ENCODE peak calls at places on chromosomes 16 and 17, in five cellular contexts. One of them, this sample, is unnamed.

GRCh38 chr16:57736419-57737281 is 1.1 kb downstream of the KATNB1 start:
- DNase-seq in PC-3: peak; percentile 59
- DNase-seq in endothelial cell of umbilical vein: peak; percentile 79
- DNase-seq in IMR-90: peak; percentile 87
- DNase-seq in SK-N-SH: peak; percentile 62
- DNase-seq in this sample: peak; percentile 72

GRCh38 chr16:78500659-78501226 is 401.3 kb downstream of the WWOX start:
- DNase-seq in PC-3: no peak
- DNase-seq in SK-N-SH: no peak
- DNase-seq in IMR-90: no peak
- DNase-seq in endothelial cell of umbilical vein: no peak
- DNase-seq in this sample: no peak

GRCh38 chr16:4892356-4893102 is 44.4 kb downstream of the PPL start:
- DNase-seq in endothelial cell of umbilical vein: no peak
- DNase-seq in SK-N-SH: no peak
- DNase-seq in IMR-90: peak; percentile 48
- DNase-seq in PC-3: no peak
- DNase-seq in this sample: no peak

GRCh38 chr17:77428020-77428781 is 287.4 kb downstream of the SEC14L1 start:
- DNase-seq in SK-N-SH: no peak
- DNase-seq in PC-3: no peak
- DNase-seq in IMR-90: no peak
- DNase-seq in endothelial cell of umbilical vein: no peak
- DNase-seq in this sample: no peak

GRCh38 chr17:50239913-50240312 is 34.4 kb upstream of the TMEM92 start:
- DNase-seq in IMR-90: no peak
- DNase-seq in PC-3: no peak
- DNase-seq in endothelial cell of umbilical vein: no peak
- DNase-seq in SK-N-SH: no peak
- DNase-seq in this sample: no peak

GRCh38 chr16:89105599-89106151 is 12.0 kb downstream of the ACSF3 start:
- DNase-seq in SK-N-SH: no peak
- DNase-seq in PC-3: no peak
- DNase-seq in IMR-90: no peak
- DNase-seq in endothelial cell of umbilical vein: no peak
- DNase-seq in this sample: no peak

GRCh38 chr16:27377666-27378485 is 24.1 kb upstream of the IL21R start:
- DNase-seq in SK-N-SH: no peak
- DNase-seq in PC-3: no peak
- DNase-seq in IMR-90: no peak
- DNase-seq in endothelial cell of umbilical vein: no peak
- DNase-seq in this sample: no peak

GRCh38 chr17:40947929-40948328 is 10.5 kb upstream of the KRT23 start:
- DNase-seq in IMR-90: no peak
- DNase-seq in endothelial cell of umbilical vein: no peak
- DNase-seq in SK-N-SH: no peak
- DNase-seq in PC-3: no peak
- DNase-seq in this sample: no peak

GRCh38 chr16:88881090-88881580 is 14.7 kb upstream of the PABPN1L start:
- DNase-seq in endothelial cell of umbilical vein: no peak
- DNase-seq in SK-N-SH: no peak
- DNase-seq in PC-3: no peak
- DNase-seq in IMR-90: no peak
- DNase-seq in this sample: no peak

GRCh38 chr16:65876624-65877023 is 489.9 kb upstream of the CDH5 start:
- DNase-seq in PC-3: no peak
- DNase-seq in SK-N-SH: no peak
- DNase-seq in IMR-90: peak; percentile 4
- DNase-seq in endothelial cell of umbilical vein: no peak
- DNase-seq in this sample: no peak

GRCh38 chr17:81084691-81085419 is 49.9 kb downstream of the BAIAP2 start:
- DNase-seq in SK-N-SH: no peak
- DNase-seq in IMR-90: no peak
- DNase-seq in endothelial cell of umbilical vein: no peak
- DNase-seq in PC-3: no peak
- DNase-seq in this sample: no peak

GRCh38 chr17:76492989-76493501 is 8.2 kb downstream of the RHBDF2 start:
- DNase-seq in endothelial cell of umbilical vein: peak; percentile 59
- DNase-seq in IMR-90: peak; percentile 93
- DNase-seq in SK-N-SH: no peak
- DNase-seq in PC-3: peak; percentile 33
- DNase-seq in this sample: peak; percentile 65

GRCh38 chr16:75252946-75253911 is 1.8 kb upstream of the BCAR1 start:
- DNase-seq in IMR-90: peak; percentile 74
- DNase-seq in SK-N-SH: no peak
- DNase-seq in PC-3: no peak
- DNase-seq in endothelial cell of umbilical vein: peak; percentile 63
- DNase-seq in this sample: no peak

GRCh38 chr17:81040791-81041337 is 5.9 kb downstream of the BAIAP2 start:
- DNase-seq in endothelial cell of umbilical vein: no peak
- DNase-seq in PC-3: peak; percentile 11
- DNase-seq in SK-N-SH: peak; percentile 77
- DNase-seq in IMR-90: no peak
- DNase-seq in this sample: no peak

GRCh38 chr17:31424944-31425582 is 33.6 kb downstream of the RAB11FIP4 start:
- DNase-seq in endothelial cell of umbilical vein: peak; percentile 13
- DNase-seq in IMR-90: peak; percentile 12
- DNase-seq in SK-N-SH: peak; percentile 83
- DNase-seq in PC-3: no peak
- DNase-seq in this sample: no peak

GRCh38 chr16:21166561-21166961 is 8.1 kb downstream of the LDAF1 start:
- DNase-seq in SK-N-SH: no peak
- DNase-seq in PC-3: peak; percentile 23
- DNase-seq in endothelial cell of umbilical vein: no peak
- DNase-seq in IMR-90: peak; percentile 52
- DNase-seq in this sample: no peak

GRCh38 chr17:28885363-28885762 is 12.2 kb downstream of the FLOT2 start:
- DNase-seq in endothelial cell of umbilical vein: no peak
- DNase-seq in IMR-90: no peak
- DNase-seq in PC-3: no peak
- DNase-seq in SK-N-SH: no peak
- DNase-seq in this sample: no peak

GRCh38 chr17:17051791-17052461 is 9.7 kb downstream of the MPRIP start:
- DNase-seq in SK-N-SH: no peak
- DNase-seq in IMR-90: peak; percentile 15
- DNase-seq in endothelial cell of umbilical vein: no peak
- DNase-seq in PC-3: no peak
- DNase-seq in this sample: peak; percentile 77

GRCh38 chr17:17054636-17055035 is 12.4 kb downstream of the MPRIP start:
- DNase-seq in PC-3: no peak
- DNase-seq in endothelial cell of umbilical vein: no peak
- DNase-seq in SK-N-SH: no peak
- DNase-seq in IMR-90: no peak
- DNase-seq in this sample: no peak

GRCh38 chr17:17053446-17054379 is 11.5 kb downstream of the MPRIP start:
- DNase-seq in endothelial cell of umbilical vein: no peak
- DNase-seq in PC-3: no peak
- DNase-seq in SK-N-SH: no peak
- DNase-seq in IMR-90: no peak
- DNase-seq in this sample: no peak

GRCh38 chr17:17051380-17051779 is 9.1 kb downstream of the MPRIP start:
- DNase-seq in IMR-90: no peak
- DNase-seq in endothelial cell of umbilical vein: no peak
- DNase-seq in SK-N-SH: no peak
- DNase-seq in PC-3: no peak
- DNase-seq in this sample: no peak

DNA sequence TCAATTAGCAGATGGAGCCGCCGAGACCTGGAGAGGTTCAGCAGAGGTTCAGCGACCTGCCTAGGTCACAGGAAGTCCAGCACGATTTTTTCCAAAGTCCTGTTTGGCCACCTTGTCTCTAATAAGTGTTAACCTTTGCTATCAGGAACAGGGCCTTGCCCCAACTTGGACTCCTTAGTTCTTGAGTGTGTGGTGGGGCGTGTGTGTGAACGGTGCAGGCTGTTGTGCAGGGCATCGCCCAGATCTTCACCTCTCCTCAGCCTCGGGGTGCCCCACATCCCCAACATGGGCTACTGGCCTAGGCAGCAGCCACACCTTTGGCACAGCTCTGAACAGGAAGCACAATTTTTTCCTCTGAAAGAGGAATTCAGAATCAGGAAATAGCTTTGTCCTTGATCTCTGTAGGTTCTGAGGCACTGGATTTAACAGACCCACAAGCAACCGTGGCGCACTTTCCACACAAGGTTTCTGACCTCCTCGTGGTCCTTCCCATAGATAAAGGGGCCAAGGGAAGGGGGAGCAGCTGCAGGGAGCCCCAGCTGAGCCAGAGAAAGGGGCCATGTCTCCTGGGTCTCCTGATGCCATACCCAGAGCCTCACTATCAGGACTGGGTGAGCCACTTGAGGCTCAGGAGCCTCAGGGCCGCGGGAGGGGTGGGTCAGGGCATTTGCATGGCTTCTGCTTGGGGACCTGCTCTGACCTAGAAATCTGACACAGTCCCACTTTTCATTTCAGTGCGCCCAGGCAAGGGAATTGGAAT is 10.4 kb downstream of the MPRIP start:
- DNase-seq in endothelial cell of umbilical vein: no peak
- DNase-seq in IMR-90: no peak
- DNase-seq in SK-N-SH: no peak
- DNase-seq in PC-3: no peak
- DNase-seq in this sample: peak; percentile 46
- H3K9ac ChIP-seq in endothelial cell of umbilical vein: no peak overlapping the region
- H3K9ac ChIP-seq in IMR-90: no peak overlapping the region
- H3K9ac ChIP-seq in SK-N-SH: no peak overlapping the region
- H3K9ac ChIP-seq in PC-3: no peak overlapping the region
- H3K9ac ChIP-seq in this sample: peak overlapping the region; percentile 74

DNA sequence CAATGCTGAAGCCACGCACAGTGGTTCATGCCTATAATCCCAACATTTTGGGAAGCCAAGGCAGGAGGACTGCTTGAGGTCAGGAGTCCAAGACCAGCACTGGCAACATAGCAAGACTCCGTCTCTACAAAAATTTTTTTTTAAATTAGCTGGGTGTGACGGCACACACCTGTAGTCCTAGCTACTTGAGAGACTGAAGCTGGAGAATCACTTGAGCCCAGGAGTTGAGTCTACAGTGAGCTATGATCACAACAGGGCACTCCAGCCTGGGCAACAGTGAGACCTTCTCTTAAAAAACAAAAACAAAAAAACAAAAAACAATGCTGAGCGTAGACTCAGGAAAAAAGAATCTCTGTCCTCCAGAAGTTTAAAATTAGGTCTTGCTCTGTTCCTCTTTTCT is 6.1 kb downstream of the GNA13 start:
- DNase-seq in endothelial cell of umbilical vein: no peak
- DNase-seq in IMR-90: no peak
- DNase-seq in PC-3: no peak
- DNase-seq in SK-N-SH: no peak
- DNase-seq in this sample: no peak
- H3K4me1 ChIP-seq in endothelial cell of umbilical vein: peaks cover 11% of the 10 kb centered on the region
- H3K4me1 ChIP-seq in IMR-90: peaks cover 11% of the 10 kb centered on the region
- H3K4me1 ChIP-seq in PC-3: peaks cover 9% of the 10 kb centered on the region
- H3K4me1 ChIP-seq in SK-N-SH: peaks cover 7% of the 10 kb centered on the region
- H3K4me1 ChIP-seq in this sample: no peaks in the 10 kb centered on the region

DNA sequence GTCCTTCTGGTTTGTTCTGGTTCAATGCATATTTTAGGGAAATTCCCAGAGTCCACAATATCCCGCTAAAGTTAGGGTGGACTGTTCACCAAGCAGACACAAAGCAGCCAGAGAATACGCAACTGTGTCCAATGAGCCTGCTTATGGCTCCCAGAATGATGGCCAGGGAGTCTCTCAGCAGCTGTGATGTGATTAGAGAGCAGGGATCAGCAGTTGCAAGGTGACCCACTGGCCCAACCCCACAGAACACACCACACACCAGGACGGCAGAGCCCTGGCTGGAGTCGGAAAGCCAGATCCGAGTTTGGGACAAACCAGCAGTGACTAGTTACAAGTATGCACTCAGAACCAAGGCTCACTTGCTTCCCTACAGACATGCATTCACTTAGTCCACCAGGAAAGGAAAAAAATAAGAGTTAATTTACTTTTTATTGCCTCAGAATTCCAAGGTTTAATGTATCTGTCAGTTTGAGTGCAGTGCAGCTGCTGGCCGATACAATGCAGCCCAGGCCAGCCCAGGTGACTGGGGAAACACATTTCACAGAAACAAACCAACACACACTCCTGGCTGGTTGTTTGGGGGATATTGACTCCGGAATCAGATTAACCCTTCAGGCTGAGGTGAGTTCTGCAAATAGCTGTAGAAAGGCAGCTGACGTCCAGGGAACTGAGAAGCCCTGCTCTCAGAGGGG is 121.7 kb downstream of the HIC1 start:
- DNase-seq in SK-N-SH: no peak
- DNase-seq in PC-3: no peak
- DNase-seq in endothelial cell of umbilical vein: peak; percentile 59
- DNase-seq in IMR-90: no peak
- DNase-seq in this sample: no peak
- H3K9ac ChIP-seq in SK-N-SH: no peak overlapping the region
- H3K9ac ChIP-seq in PC-3: no peak overlapping the region
- H3K9ac ChIP-seq in endothelial cell of umbilical vein: peak overlapping the region; percentile 62
- H3K9ac ChIP-seq in IMR-90: peak overlapping the region; percentile 12
- H3K9ac ChIP-seq in this sample: no peak overlapping the region

GRCh38 chr17:10177921-10178788 is 20.3 kb downstream of the GAS7 start:
- DNase-seq in IMR-90: peak; percentile 83
- DNase-seq in SK-N-SH: no peak
- DNase-seq in PC-3: no peak
- DNase-seq in endothelial cell of umbilical vein: no peak
- DNase-seq in this sample: no peak

GRCh38 chr17:10172778-10173177 is 25.6 kb downstream of the GAS7 start:
- DNase-seq in endothelial cell of umbilical vein: no peak
- DNase-seq in SK-N-SH: no peak
- DNase-seq in PC-3: no peak
- DNase-seq in IMR-90: no peak
- DNase-seq in this sample: no peak

GRCh38 chr17:10178789-10179075 is 19.7 kb downstream of the GAS7 start:
- DNase-seq in PC-3: no peak
- DNase-seq in SK-N-SH: no peak
- DNase-seq in endothelial cell of umbilical vein: no peak
- DNase-seq in IMR-90: no peak
- DNase-seq in this sample: no peak

GRCh38 chr17:10172241-10172741 is 26.1 kb downstream of the GAS7 start:
- DNase-seq in SK-N-SH: no peak
- DNase-seq in endothelial cell of umbilical vein: no peak
- DNase-seq in IMR-90: peak; percentile 37
- DNase-seq in PC-3: no peak
- DNase-seq in this sample: no peak

DNA sequence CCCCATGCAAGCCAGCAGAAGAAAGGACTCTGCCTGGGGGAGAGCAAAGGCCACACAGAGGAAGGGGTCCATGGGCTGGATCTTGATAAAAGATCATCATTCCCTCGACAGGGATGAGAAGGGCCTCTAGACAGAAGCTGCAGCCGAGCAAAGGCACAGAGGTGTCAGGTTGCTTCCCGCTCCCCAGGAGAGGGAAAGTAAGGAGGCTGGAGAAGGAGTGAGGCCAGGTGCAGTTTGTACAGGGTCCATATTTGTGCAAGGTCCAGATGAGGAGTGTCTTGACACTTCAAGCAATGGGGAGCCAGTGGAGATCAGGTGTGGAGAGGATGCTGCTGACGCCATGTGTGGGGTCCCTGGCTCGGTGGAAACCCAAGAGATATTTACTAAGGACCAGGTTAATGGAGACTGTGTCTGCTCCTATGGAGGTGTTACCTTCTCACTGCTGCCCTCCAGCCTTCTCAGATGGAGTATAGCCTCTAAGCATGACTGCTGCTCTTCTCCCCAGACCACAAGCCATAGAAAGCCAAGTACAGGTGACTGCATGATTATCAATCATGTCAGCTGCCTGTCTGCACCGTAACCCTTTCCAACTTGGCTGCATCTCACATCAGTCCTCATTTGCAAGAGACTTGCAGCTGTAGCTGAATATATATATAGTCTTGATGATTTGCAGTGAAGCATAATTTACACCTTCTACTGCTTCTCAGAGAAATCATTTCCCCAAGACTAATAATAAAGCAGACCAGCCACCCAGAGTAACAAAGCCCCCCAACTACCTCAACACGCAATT is 21.1 kb downstream of the GAS7 start:
- DNase-seq in SK-N-SH: no peak
- DNase-seq in IMR-90: no peak
- DNase-seq in endothelial cell of umbilical vein: no peak
- DNase-seq in PC-3: no peak
- DNase-seq in this sample: no peak
- H3K4me1 ChIP-seq in SK-N-SH: no peaks in the 10 kb centered on the region
- H3K4me1 ChIP-seq in IMR-90: peaks cover 21% of the 10 kb centered on the region
- H3K4me1 ChIP-seq in endothelial cell of umbilical vein: no peaks in the 10 kb centered on the region
- H3K4me1 ChIP-seq in PC-3: no peaks in the 10 kb centered on the region
- H3K4me1 ChIP-seq in this sample: no peaks in the 10 kb centered on the region